ENCODE peak calls at places on chromosomes 13 and 19, in four cellular contexts. D is CD4-positive, alpha-beta memory T cell; U is ovary; R is endodermal cell. O is an unnamed sample.

GRCh38 chr13:109955598-109955997 is 169.2 kb upstream of the IRS2 start:
- DNase-seq in D (no peak), U (no peak), R (no peak), O (no peak)

GRCh38 chr13:33126909-33127607 is 110.8 kb downstream of the KL start:
- DNase-seq in D (no peak), U (no peak), R (no peak), O (peak; percentile 64)

GRCh38 chr19:44332145-44332544 is 24.3 kb downstream of the ZNF112 start:
- DNase-seq in D (no peak), U (no peak), R (no peak), O (no peak)

GRCh38 chr13:42649761-42650289 is 75.9 kb downstream of the TNFSF11 start:
- DNase-seq in D (no peak), U (no peak), R (no peak), O (no peak)

GRCh38 chr13:99157046-99157445 is 43.6 kb upstream of the UBAC2 start:
- DNase-seq in D (no peak), U (no peak), R (no peak), O (peak; percentile 14)

GRCh38 chr19:13215572-13216380 is 65.6 kb downstream of the IER2 start:
- DNase-seq in D (peak; percentile 43), U (no peak), R (no peak), O (no peak)

GRCh38 chr13:112616586-112617381 is 28.8 kb upstream of the TUBGCP3 start:
- DNase-seq in D (no peak), U (no peak), R (peak; percentile 78), O (peak; percentile 30)

GRCh38 chr13:91046715-91047327 is 300.7 kb upstream of the MIR17HG start:
- DNase-seq in D (no peak), U (no peak), R (peak; percentile 62), O (no peak)

GRCh38 chr19:13056052-13056660 is 46.5 kb downstream of the LYL1 start:
- DNase-seq in D (no peak), U (peak; percentile 71), R (peak; percentile 84), O (no peak)

GRCh38 chr13:45473627-45474026 is 8.9 kb downstream of the COG3 start:
- DNase-seq in D (peak; percentile 28), U (no peak), R (peak; percentile 65), O (no peak)

GRCh38 chr19:19582471-19582870 is 36.0 kb downstream of the PBX4 start:
- DNase-seq in D (no peak), U (no peak), R (no peak), O (no peak)

GRCh38 chr19:54317108-54317964 is 4.4 kb upstream of the LILRA5 start:
- DNase-seq in D (no peak), U (no peak), R (no peak), O (no peak)

GRCh38 chr13:27820524-27821482 is 28.5 kb downstream of the GSX1 start:
- DNase-seq in D (no peak), U (no peak), R (peak; percentile 64), O (no peak)

GRCh38 chr13:114157869-114158495 is 21.1 kb upstream of the CFAP97D2 start:
- DNase-seq in D (no peak), U (no peak), R (no peak), O (no peak)

GRCh38 chr19:53906211-53907192 is 2.6 kb upstream of the CACNG7 start:
- DNase-seq in D (peak; percentile 56), U (peak; percentile 31), R (peak; percentile 86), O (peak; percentile 34)

GRCh38 chr13:43333176-43333575 is 309.8 kb downstream of the DNAJC15 start:
- DNase-seq in D (no peak), U (no peak), R (no peak), O (no peak)

GRCh38 chr19:35059799-35060091 is 18.2 kb downstream of the HPN start:
- DNase-seq in D (no peak), U (no peak), R (no peak), O (no peak)

GRCh38 chr13:49113526-49114286 is 106.4 kb upstream of the MLNR start:
- DNase-seq in D (no peak), U (no peak), R (no peak), O (no peak)

GRCh38 chr13:36096411-36097184 is 34.6 kb downstream of the DCLK1 start:
- DNase-seq in D (no peak), U (no peak), R (no peak), O (no peak)

GRCh38 chr19:58052256-58052655 is 6.8 kb upstream of the ZNF135 start:
- DNase-seq in D (no peak), U (no peak), R (no peak), O (no peak)

GRCh38 chr19:6150289-6150688 is 14.8 kb downstream of the ACSBG2 start:
- DNase-seq in D (no peak), U (no peak), R (no peak), O (no peak)

GRCh38 chr19:35269425-35270117 is 809 bp downstream of the USF2 start:
- DNase-seq in D (peak; percentile 70), U (peak; percentile 92), R (peak; percentile 97), O (peak; percentile 89)

GRCh38 chr13:60229708-60230272 is 66.1 kb upstream of the DIAPH3 start:
- DNase-seq in D (no peak), U (no peak), R (no peak), O (no peak)

GRCh38 chr19:8261881-8262280 is 46.3 kb downstream of the CD320 start:
- DNase-seq in D (no peak), U (no peak), R (no peak), O (no peak)

GRCh38 chr13:67156718-67157049 is 73.5 kb downstream of the PCDH9 start:
- DNase-seq in D (no peak), U (no peak), R (peak; percentile 48), O (no peak)

GRCh38 chr19:12766051-12766521 is 9.3 kb downstream of the HOOK2 start:
- DNase-seq in D (peak; percentile 63), U (peak; percentile 88), R (peak; percentile 95), O (peak; percentile 75)

GRCh38 chr13:78603240-78603947 is at the start of gene POU4F1:
- DNase-seq in D (peak; percentile 50), U (no peak), R (peak; percentile 95), O (no peak)

GRCh38 chr13:88068975-88069374 is 397.8 kb downstream of the SLITRK5 start:
- DNase-seq in D (no peak), U (no peak), R (peak; percentile 90), O (no peak)

GRCh38 chr19:31167695-31168094 is 181.5 kb downstream of the TSHZ3 start:
- DNase-seq in D (no peak), U (no peak), R (peak; percentile 2), O (no peak)

GRCh38 chr13:112058941-112059340 is 8.0 kb upstream of the SOX1 start:
- DNase-seq in D (no peak), U (no peak), R (no peak), O (no peak)

GRCh38 chr19:57477191-57478008 is at the start of gene ZNF772:
- DNase-seq in D (peak; percentile 88), U (peak; percentile 87), R (peak; percentile 94), O (peak; percentile 97)

GRCh38 chr19:4671182-4671851 is 1.2 kb upstream of the MYDGF start:
- DNase-seq in D (no peak), U (no peak), R (no peak), O (no peak)

GRCh38 chr19:44969437-44969836 is 14.3 kb downstream of the CLPTM1 start:
- DNase-seq in D (no peak), U (no peak), R (no peak), O (no peak)

GRCh38 chr13:108508263-108508662 is 121.1 kb upstream of the MYO16 start:
- DNase-seq in D (peak; percentile 26), U (no peak), R (peak; percentile 65), O (no peak)

GRCh38 chr13:38641164-38641948 is 45.5 kb upstream of the FREM2 start:
- DNase-seq in D (no peak), U (no peak), R (no peak), O (no peak)

GRCh38 chr19:10363789-10364281 is 16.5 kb downstream of the TYK2 start:
- DNase-seq in D (no peak), U (no peak), R (no peak), O (no peak)

GRCh38 chr13:92175330-92175729 is 776.9 kb downstream of the GPC5 start:
- DNase-seq in D (no peak), U (peak; percentile 27), R (peak; percentile 51), O (no peak)

DNA sequence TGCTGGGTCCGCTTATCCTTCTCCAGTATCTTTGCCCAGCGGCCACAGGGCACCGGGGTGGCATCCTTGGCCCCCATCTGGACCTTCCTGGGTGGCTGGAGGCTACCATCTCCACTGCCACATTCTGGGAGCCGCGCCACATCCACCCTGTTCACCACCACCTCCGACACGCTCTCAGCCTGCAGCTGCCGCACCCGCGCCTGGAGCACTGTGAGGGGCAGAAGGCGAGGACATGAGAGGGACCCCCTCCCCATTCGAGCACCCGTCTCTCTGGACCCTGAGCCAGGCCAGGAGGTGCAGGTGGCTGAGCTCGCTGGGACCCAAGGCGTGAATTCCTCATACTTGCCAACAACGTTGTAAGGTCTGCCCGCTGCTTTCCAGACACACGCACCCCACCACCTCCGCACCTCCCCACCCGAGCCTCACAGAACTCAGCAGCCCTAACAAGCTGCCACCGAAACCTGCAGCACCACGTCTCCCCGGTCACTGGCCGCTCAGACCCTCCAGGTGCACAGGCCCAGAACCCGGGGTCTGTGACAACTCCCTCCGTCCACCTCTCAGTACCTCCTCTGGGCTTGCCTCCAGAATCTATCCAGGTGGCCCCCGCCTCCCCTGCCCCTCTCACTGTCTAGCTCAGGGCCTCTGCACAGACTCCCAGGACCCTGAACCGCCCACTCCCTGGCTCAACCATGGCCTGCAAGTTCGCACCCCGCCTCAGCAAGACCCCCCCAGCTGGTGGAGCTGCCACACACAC is 3.2 kb downstream of the POLRMT start:
- DNase-seq in D (no peak), U (no peak), R (no peak), O (no peak)
- H3K4me1 ChIP-seq in D (peaks cover 22% of the 10 kb centered on the region), U (peaks cover 12% of the 10 kb centered on the region), R (peaks cover 2% of the 10 kb centered on the region), O (peaks cover 9% of the 10 kb centered on the region)

DNA sequence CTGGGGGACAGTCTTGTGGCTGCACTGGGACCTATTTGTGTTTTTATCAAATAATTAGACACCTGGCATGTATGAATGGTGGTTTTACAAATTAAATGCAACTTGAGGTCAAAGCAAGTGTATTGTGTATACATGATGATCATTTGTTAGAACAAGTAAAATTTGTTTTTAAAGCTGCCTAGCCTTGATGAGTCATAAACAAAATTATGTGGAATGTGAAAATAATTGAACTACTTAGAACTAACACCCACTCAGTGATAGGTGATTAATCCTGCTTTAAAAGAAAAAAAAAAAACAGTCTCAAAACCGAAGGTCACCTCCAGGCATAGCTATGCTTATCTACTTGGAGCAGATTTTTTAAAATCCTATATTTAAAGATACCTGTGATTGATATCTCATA is 770.3 kb upstream of the SLITRK5 start:
- DNase-seq in D (no peak), U (no peak), R (no peak), O (no peak)
- H3K4me3 ChIP-seq in D (no peak overlapping the region), U (no peak overlapping the region), R (no peak overlapping the region), O (no peak overlapping the region)

GRCh38 chr13:46749951-46750350 is 47.0 kb downstream of the ESD start:
- DNase-seq in D (no peak), U (no peak), R (no peak), O (no peak)
- H3K27ac ChIP-seq in D (no peak overlapping the region), U (no peak overlapping the region), R (no peak overlapping the region), O (no peak overlapping the region)

GRCh38 chr19:46202872-46203860 is 26.4 kb upstream of the IGFL1 start:
- DNase-seq in D (no peak), U (no peak), R (no peak), O (no peak)
- H3K4me1 ChIP-seq in D (no peaks in the 10 kb centered on the region), U (no peaks in the 10 kb centered on the region), R (no peaks in the 10 kb centered on the region), O (peaks cover 19% of the 10 kb centered on the region)

GRCh38 chr13:31739226-31739625 is at the start of gene RXFP2:
- DNase-seq in D (no peak), U (no peak), R (no peak), O (no peak)
- H3K4me3 ChIP-seq in D (no peak within 1 kb of the TSS), U (no peak within 1 kb of the TSS), R (no peak within 1 kb of the TSS), O (no peak within 1 kb of the TSS)

O was measured in adrenal gland.